ENCODE peak calls at places on chromosomes 1 and 21, in five cellular contexts. C, R, A, S and Z are unnamed samples. For H3K36me3, the result is how much of the 10 kb centered on the place peaks cover.

GRCh38 chr1:37776946-37777516 is 12.1 kb upstream of the EPHA10 start:
- DNase-seq in C (no peak), R (no peak), A (no peak), S (no peak), Z (no peak)

GRCh38 chr1:174159253-174160108 is at the start of gene RABGAP1L:
- DNase-seq in C (peak), R (peak), A (peak), S (peak), Z (peak)

GRCh38 chr1:26259578-26259977 is 20.3 kb upstream of the SH3BGRL3 start:
- DNase-seq in C (no peak), R (no peak), A (no peak), S (no peak), Z (no peak)

GRCh38 chr1:77387553-77387952 is 105.7 kb downstream of the AK5 start:
- DNase-seq in C (no peak), R (no peak), A (no peak), S (no peak), Z (no peak)

GRCh38 chr1:50929376-50929958 is 30.6 kb downstream of the FAF1 start:
- DNase-seq in C (no peak), R (no peak), A (no peak), S (no peak), Z (no peak)

GRCh38 chr21:21751286-21751685 is 753.1 kb downstream of the NCAM2 start:
- DNase-seq in C (no peak), R (no peak), A (no peak), S (no peak), Z (no peak)

GRCh38 chr1:229388876-229389580 is 44.9 kb downstream of the ACTA1 start:
- DNase-seq in C (no peak), R (no peak), A (no peak), S (no peak), Z (no peak)

GRCh38 chr1:18365099-18365705 is 115.5 kb upstream of the KLHDC7A start:
- DNase-seq in C (no peak), R (no peak), A (no peak), S (no peak), Z (no peak)

GRCh38 chr1:152167835-152168534 is 9.0 kb upstream of the RPTN start:
- DNase-seq in C (no peak), R (no peak), A (no peak), S (no peak), Z (no peak)

GRCh38 chr1:213960963-213961362 is 26.8 kb upstream of the PROX1 start:
- DNase-seq in C (no peak), R (no peak), A (no peak), S (no peak), Z (no peak)

GRCh38 chr1:78292361-78292760 is 198.4 kb upstream of the PTGFR start:
- DNase-seq in C (no peak), R (no peak), A (no peak), S (no peak), Z (no peak)

GRCh38 chr1:50739125-50739524 is 220.9 kb downstream of the FAF1 start:
- DNase-seq in C (no peak), R (no peak), A (no peak), S (no peak), Z (no peak)

GRCh38 chr1:47865881-47866535 is 131.2 kb downstream of the TRABD2B start:
- DNase-seq in C (no peak), R (no peak), A (no peak), S (no peak), Z (no peak)

GRCh38 chr1:46021046-46021822 is 111.2 kb downstream of the PIK3R3 start:
- DNase-seq in C (no peak), R (no peak), A (no peak), S (no peak), Z (no peak)

GRCh38 chr1:208100906-208101305 is 143.3 kb downstream of the PLXNA2 start:
- DNase-seq in C (no peak), R (no peak), A (no peak), S (no peak), Z (no peak)

GRCh38 chr1:236099622-236100021 is 34.7 kb upstream of the NID1 start:
- DNase-seq in C (no peak), R (no peak), A (no peak), S (no peak), Z (no peak)

GRCh38 chr1:41653574-41653973 is 169.1 kb upstream of the EDN2 start:
- DNase-seq in C (no peak), R (no peak), A (no peak), S (no peak), Z (peak)

GRCh38 chr21:17139696-17140095 is 373.1 kb upstream of the CXADR start:
- DNase-seq in C (no peak), R (no peak), A (no peak), S (no peak), Z (no peak)

GRCh38 chr1:215643592-215644321 is 76.7 kb downstream of the KCTD3 start:
- DNase-seq in C (no peak), R (no peak), A (no peak), S (no peak), Z (no peak)

GRCh38 chr1:237478842-237479241 is 411.9 kb downstream of the ZP4 start:
- DNase-seq in C (no peak), R (no peak), A (no peak), S (no peak), Z (no peak)

GRCh38 chr1:11697188-11697892 is 5.8 kb downstream of the DRAXIN start:
- DNase-seq in C (no peak), R (no peak), A (no peak), S (no peak), Z (no peak)

GRCh38 chr1:190140644-190141043 is 337.0 kb downstream of the BRINP3 start:
- DNase-seq in C (no peak), R (no peak), A (no peak), S (no peak), Z (no peak)

GRCh38 chr1:115266729-115267421 is 71.2 kb downstream of the NGF start:
- DNase-seq in C (no peak), R (no peak), A (no peak), S (peak), Z (no peak)

GRCh38 chr1:10444795-10445397 is 4.9 kb upstream of the CORT start:
- DNase-seq in C (no peak), R (no peak), A (no peak), S (no peak), Z (no peak)

GRCh38 chr1:198729195-198729863 is 90.5 kb downstream of the PTPRC start:
- DNase-seq in C (no peak), R (no peak), A (peak), S (no peak), Z (no peak)

GRCh38 chr1:198734323-198735008 is 95.6 kb downstream of the PTPRC start:
- DNase-seq in C (no peak), R (no peak), A (no peak), S (no peak), Z (no peak)

GRCh38 chr1:198725090-198725489 is 86.2 kb downstream of the PTPRC start:
- DNase-seq in C (no peak), R (no peak), A (no peak), S (no peak), Z (no peak)

GRCh38 chr1:198726455-198726854 is 87.6 kb downstream of the PTPRC start:
- DNase-seq in C (no peak), R (no peak), A (no peak), S (no peak), Z (no peak)

GRCh38 chr1:198730952-198731351 is 92.1 kb downstream of the PTPRC start:
- DNase-seq in C (no peak), R (no peak), A (no peak), S (no peak), Z (no peak)
- H3K36me3 ChIP-seq in C (under half), R (under half), A (under half), S (under half), Z (under half)

GRCh38 chr1:116508984-116509980 is 61.5 kb downstream of the CD58 start:
- DNase-seq in C (no peak), R (peak), A (no peak), S (no peak), Z (no peak)

GRCh38 chr1:116503535-116504307 is 67.1 kb downstream of the CD58 start:
- DNase-seq in C (no peak), R (no peak), A (no peak), S (peak), Z (no peak)

GRCh38 chr1:116508090-116508983 is 62.5 kb downstream of the CD58 start:
- DNase-seq in C (no peak), R (no peak), A (no peak), S (no peak), Z (no peak)

GRCh38 chr1:116504308-116505156 is 66.3 kb downstream of the CD58 start:
- DNase-seq in C (peak), R (peak), A (no peak), S (peak), Z (peak)

DNA sequence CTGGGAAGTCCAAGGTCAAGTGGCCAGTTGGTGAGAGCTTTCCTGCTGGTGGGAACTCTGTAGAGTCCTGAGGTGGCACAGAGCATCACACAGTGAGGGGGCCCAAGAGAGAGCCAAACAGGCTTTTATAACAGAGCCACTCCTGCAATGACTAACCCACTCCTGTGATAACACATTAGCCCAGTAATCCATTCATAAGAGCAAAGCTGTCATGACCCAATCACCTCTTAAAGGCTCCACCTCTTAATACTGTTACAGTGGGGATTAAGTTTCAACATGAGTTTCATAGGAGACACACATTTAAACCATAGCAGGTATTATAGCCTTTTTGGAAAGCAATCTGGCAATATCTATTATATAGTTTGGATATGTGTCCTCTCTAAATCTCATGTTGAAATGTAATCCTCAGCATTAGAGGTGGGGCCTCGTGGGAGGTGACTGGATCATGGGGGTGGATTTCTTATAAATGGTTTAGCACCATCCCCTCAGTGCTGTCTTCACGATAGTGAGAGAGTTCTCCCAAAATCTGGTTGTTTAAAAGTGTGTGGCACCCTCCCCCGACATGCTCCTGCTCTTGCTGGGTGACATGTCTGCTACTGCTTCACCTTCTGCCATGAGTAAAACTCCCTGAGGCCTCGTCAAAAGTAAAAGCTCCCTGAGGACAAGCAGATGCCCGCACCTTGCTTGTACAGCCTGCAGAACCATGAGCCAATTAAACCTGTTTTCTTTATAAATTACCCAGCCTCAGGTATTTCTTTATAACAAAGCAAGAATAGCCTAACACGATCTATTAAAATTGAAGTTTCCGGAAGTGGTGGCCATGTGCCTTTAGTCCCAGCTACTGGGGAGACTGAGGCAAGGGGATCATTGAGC is 64.5 kb downstream of the CD58 start:
- DNase-seq in C (no peak), R (no peak), A (no peak), S (no peak), Z (no peak)
- H3K27ac ChIP-seq in C (no peak), R (no peak), A (no peak), S (no peak), Z (no peak)

DNA sequence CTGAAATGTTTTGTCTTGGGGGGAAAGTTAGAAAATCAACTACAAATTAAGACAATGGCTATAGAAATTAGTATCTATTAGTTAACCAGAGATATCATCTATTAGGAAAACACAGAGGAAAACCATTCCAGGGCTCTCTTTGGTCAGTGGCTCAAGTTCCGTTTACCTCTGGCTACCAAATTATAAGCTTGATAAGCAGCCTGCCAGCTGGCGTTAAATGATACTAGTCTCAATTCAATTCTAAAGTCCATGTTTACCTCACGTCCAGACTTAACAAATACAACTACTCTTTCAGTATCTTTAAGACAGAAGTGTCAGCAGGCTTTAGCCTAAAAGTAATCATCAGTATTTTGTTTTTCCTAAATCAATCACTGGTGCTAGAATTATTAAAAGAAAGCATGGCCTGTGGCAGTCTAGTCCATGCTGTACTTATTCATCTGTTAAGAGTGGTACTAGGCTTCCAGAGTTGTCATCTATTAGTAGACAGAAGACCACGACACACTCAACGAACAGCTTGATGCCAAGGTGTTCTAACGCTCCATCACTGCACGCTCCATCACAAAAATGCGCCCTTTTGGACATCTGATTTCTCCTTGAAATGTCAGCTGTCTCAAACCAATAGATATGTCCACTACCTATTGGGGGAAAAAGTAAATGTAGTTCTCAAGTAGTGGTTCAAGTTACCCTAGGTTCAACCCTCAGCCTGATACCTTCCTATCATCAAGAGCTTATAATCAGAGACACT is 1.5 kb downstream of the IVNS1ABP start:
- DNase-seq in C (no peak), R (no peak), A (no peak), S (no peak), Z (no peak)
- H3K4me3 ChIP-seq in C (peak), R (peak), A (peak), S (peak), Z (peak)

GRCh38 chr1:29052951-29053350 is 70.8 kb downstream of the TMEM200B start:
- DNase-seq in C (no peak), R (no peak), A (no peak), S (no peak), Z (no peak)
- H3K36me3 ChIP-seq in C (under half), R (under half), A (under half), S (under half), Z (under half)

DNA sequence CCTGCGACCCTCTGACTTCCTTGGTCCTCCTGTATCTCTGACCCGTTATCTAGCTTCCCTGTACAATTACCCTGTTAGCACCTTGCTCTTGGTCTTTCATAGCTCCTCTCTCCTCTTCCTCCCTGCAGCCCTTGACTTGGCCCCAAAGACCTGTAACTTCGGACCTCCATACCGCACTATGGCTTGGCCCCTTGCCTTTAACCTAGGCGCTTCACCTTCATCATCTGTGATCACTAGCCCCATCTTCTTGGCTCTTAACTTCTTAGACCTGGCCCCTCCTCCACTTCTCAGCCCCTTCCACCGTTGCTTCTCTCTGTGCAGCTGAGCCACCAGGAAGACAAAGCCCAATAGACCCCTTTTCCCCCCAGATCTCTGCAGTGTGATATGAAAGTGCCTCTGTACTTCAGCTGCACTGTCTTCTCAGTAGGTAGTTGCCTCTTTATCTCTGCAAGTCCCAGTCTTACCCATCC is 733 bp downstream of the ZNF691 start:
- DNase-seq in C (no peak), R (no peak), A (no peak), S (no peak), Z (no peak)
- H3K27ac ChIP-seq in C (peak), R (no peak), A (no peak), S (peak), Z (no peak)

DNA sequence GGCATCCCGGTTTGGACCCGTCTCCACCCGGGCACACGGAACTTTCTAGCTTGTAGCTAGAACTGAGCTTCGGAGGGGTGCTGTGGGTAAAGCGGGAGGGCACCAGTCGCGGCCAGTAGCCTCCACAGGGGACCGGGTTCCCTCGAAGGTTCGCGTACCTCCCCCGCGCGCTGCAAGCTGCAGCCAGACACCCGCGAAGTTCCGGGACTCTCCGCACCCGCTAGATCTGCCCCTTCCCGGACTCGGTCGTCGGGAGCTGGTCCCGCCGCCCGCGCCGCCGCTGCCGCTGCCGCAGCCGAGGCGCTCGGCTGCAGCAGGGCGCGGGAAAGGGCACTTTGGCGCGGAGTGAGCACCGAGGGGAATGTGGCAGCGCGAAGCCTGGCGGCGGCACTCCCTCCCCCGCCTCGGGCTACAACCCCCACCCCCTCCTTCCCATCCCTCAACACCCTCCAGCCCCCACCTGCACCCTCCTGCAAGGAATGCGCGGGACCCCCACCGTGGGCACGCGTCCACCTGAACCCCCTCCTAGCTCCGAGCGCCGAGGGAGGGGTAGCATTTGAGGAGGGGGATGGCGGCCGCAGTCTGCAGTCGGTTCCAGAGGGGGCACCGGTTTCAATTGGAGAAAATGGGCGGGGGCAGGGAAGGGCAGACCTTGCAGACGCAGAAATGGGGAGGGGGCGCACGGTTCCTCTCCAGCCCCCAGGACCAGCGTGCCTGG is 1.1 kb downstream of the CSMD2 start:
- DNase-seq in C (no peak), R (no peak), A (no peak), S (no peak), Z (no peak)
- H3K4me3 ChIP-seq in C (peak), R (peak), A (peak), S (peak), Z (peak)

DNA sequence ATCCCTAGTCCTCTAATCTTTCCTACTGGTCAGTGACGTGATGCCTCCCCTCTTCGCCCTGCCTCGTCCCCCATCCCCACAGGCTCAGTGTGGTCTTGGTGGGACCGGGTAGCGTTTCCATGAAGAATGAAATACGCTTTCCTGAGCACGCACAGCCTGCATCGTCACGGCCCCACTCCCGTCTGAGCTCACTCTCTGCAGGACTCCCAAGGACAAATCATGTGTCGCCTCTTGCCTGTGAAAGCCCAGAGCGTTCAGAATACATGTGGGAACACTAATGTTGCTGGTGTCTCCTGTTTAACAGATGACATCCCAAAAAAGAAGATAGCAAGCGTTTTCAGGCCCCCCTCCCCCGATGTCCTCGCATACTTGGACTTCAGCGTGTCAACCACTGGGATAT is 49.2 kb downstream of the S100B start:
- DNase-seq in C (no peak), R (peak), A (no peak), S (no peak), Z (no peak)
- H3K36me3 ChIP-seq in C (under half), R (half or more), A (under half), S (under half), Z (half or more)

GRCh38 chr1:154558610-154559495 is at the start of gene UBE2Q1:
- DNase-seq in C (peak), R (peak), A (peak), S (peak), Z (peak)
- H3K27ac ChIP-seq in C (peak), R (peak), A (peak), S (peak), Z (peak)

GRCh38 chr1:223664106-223664505 is 1.4 kb downstream of the CAPN8 start:
- DNase-seq in C (no peak), R (no peak), A (no peak), S (no peak), Z (no peak)
- H3K4me3 ChIP-seq in C (no peak), R (no peak), A (no peak), S (no peak), Z (no peak)